ENCODE peak calls at places on chromosomes 7 and 10, in seven cellular contexts. T, A, K, R, V, E and N are unnamed samples.

GRCh38 chr7:143068446-143068845 is 16.3 kb downstream of the OR6V1 start:
- DNase-seq in T (no peak), A (no peak), K (no peak), R (no peak), V (no peak), E (no peak), N (no peak)

GRCh38 chr10:59960751-59961150 is 54.4 kb upstream of the CCDC6 start:
- DNase-seq in T (no peak), A (no peak), K (no peak), R (no peak), V (no peak), E (no peak), N (no peak)

GRCh38 chr7:37289347-37289746 is 159.3 kb downstream of the ELMO1 start:
- DNase-seq in T (no peak), A (no peak), K (no peak), R (no peak), V (no peak), E (no peak), N (no peak)

GRCh38 chr10:97335188-97335619 is 675 bp upstream of the FRAT2 start:
- DNase-seq in T (peak), A (no peak), K (peak), R (no peak), V (no peak), E (peak), N (no peak)

GRCh38 chr7:131068604-131069021 is 259.1 kb upstream of the MKLN1 start:
- DNase-seq in T (no peak), A (peak), K (no peak), R (no peak), V (no peak), E (no peak), N (no peak)

GRCh38 chr10:130873636-130874035 is 437.9 kb downstream of the TCERG1L start:
- DNase-seq in T (no peak), A (no peak), K (no peak), R (no peak), V (no peak), E (no peak), N (no peak)

GRCh38 chr10:119933179-119933578 is 40.6 kb downstream of the SEC23IP start:
- DNase-seq in T (no peak), A (peak), K (peak), R (no peak), V (no peak), E (no peak), N (peak)

GRCh38 chr10:120750167-120750566 is 101.0 kb upstream of the WDR11 start:
- DNase-seq in T (no peak), A (no peak), K (no peak), R (no peak), V (no peak), E (no peak), N (no peak)

GRCh38 chr7:104552102-104552501 is 223.7 kb downstream of the LHFPL3 start:
- DNase-seq in T (no peak), A (peak), K (peak), R (no peak), V (peak), E (no peak), N (peak)

GRCh38 chr10:86659161-86659691 is 4.9 kb downstream of the OPN4 start:
- DNase-seq in T (peak), A (no peak), K (peak), R (no peak), V (no peak), E (peak), N (no peak)

GRCh38 chr10:11869743-11870460 is 46.7 kb downstream of the PROSER2 start:
- DNase-seq in T (no peak), A (peak), K (peak), R (no peak), V (no peak), E (peak), N (no peak)

GRCh38 chr10:6292741-6293151 is 90.0 kb downstream of the PFKFB3 start:
- DNase-seq in T (no peak), A (no peak), K (no peak), R (no peak), V (no peak), E (no peak), N (no peak)

GRCh38 chr7:17991866-17992648 is 35.6 kb downstream of the PRPS1L1 start:
- DNase-seq in T (no peak), A (no peak), K (no peak), R (no peak), V (no peak), E (no peak), N (peak)

GRCh38 chr10:74011762-74012161 is 13.8 kb downstream of the VCL start:
- DNase-seq in T (no peak), A (peak), K (no peak), R (peak), V (no peak), E (no peak), N (no peak)

GRCh38 chr10:59580257-59580863 is 129.3 kb downstream of the SLC16A9 start:
- DNase-seq in T (no peak), A (peak), K (peak), R (peak), V (peak), E (no peak), N (no peak)

GRCh38 chr10:70974920-70975319 is 86.6 kb upstream of the PCBD1 start:
- DNase-seq in T (peak), A (no peak), K (no peak), R (no peak), V (no peak), E (no peak), N (no peak)

GRCh38 chr7:132472463-132473120 is 103.7 kb downstream of the PLXNA4 start:
- DNase-seq in T (no peak), A (peak), K (no peak), R (peak), V (no peak), E (no peak), N (no peak)

GRCh38 chr7:95686109-95686508 is 86.2 kb upstream of the DYNC1I1 start:
- DNase-seq in T (no peak), A (peak), K (no peak), R (no peak), V (peak), E (no peak), N (peak)

GRCh38 chr10:34310234-34310633 is 504.9 kb downstream of the PARD3 start:
- DNase-seq in T (no peak), A (no peak), K (no peak), R (no peak), V (no peak), E (no peak), N (no peak)

GRCh38 chr7:18961997-18962396 is 155.4 kb downstream of the TWIST1 start:
- DNase-seq in T (no peak), A (peak), K (no peak), R (no peak), V (no peak), E (no peak), N (no peak)

GRCh38 chr10:5518143-5518542 is 6.6 kb upstream of the CALML3 start:
- DNase-seq in T (no peak), A (no peak), K (no peak), R (no peak), V (no peak), E (no peak), N (no peak)

GRCh38 chr10:36354633-36355032 is 712.5 kb upstream of the FZD8 start:
- DNase-seq in T (no peak), A (no peak), K (no peak), R (no peak), V (no peak), E (no peak), N (no peak)

GRCh38 chr7:52831321-52831720 is 204.1 kb upstream of the POM121L12 start:
- DNase-seq in T (no peak), A (no peak), K (no peak), R (no peak), V (no peak), E (no peak), N (no peak)

GRCh38 chr7:108066486-108066885 is 63.5 kb upstream of the LAMB1 start:
- DNase-seq in T (no peak), A (no peak), K (no peak), R (no peak), V (no peak), E (no peak), N (no peak)

GRCh38 chr7:97015279-97015678 is 9.4 kb downstream of the DLX5 start:
- DNase-seq in T (peak), A (no peak), K (no peak), R (no peak), V (no peak), E (no peak), N (no peak)

GRCh38 chr7:155681663-155682062 is 37.2 kb downstream of the RBM33 start:
- DNase-seq in T (no peak), A (no peak), K (no peak), R (no peak), V (no peak), E (no peak), N (no peak)

GRCh38 chr7:92534572-92534971 is 6.0 kb downstream of the RBM48 start:
- DNase-seq in T (no peak), A (no peak), K (no peak), R (no peak), V (no peak), E (no peak), N (no peak)

GRCh38 chr7:134874407-134874806 is 95.0 kb downstream of the CALD1 start:
- DNase-seq in T (no peak), A (no peak), K (no peak), R (no peak), V (no peak), E (no peak), N (no peak)

GRCh38 chr7:80240265-80241025 is 105.8 kb downstream of the GNAI1 start:
- DNase-seq in T (no peak), A (peak), K (no peak), R (no peak), V (no peak), E (no peak), N (no peak)

GRCh38 chr7:48154792-48155413 is 16.4 kb upstream of the ABCA13 start:
- DNase-seq in T (no peak), A (peak), K (no peak), R (no peak), V (peak), E (no peak), N (peak)

GRCh38 chr7:157027568-157028527 is 17.4 kb upstream of the MNX1 start:
- DNase-seq in T (no peak), A (no peak), K (peak), R (no peak), V (no peak), E (no peak), N (no peak)

GRCh38 chr10:4151466-4151865 is 366.5 kb upstream of the KLF6 start:
- DNase-seq in T (no peak), A (no peak), K (peak), R (no peak), V (no peak), E (peak), N (no peak)

GRCh38 chr7:93016085-93016471 is 101.7 kb downstream of the SAMD9 start:
- DNase-seq in T (no peak), A (peak), K (no peak), R (peak), V (no peak), E (no peak), N (peak)

GRCh38 chr10:32953277-32953927 is 4.6 kb downstream of the ITGB1 start:
- DNase-seq in T (no peak), A (no peak), K (no peak), R (no peak), V (no peak), E (no peak), N (no peak)
- H3K4me3 ChIP-seq in T (no peak), A (peak), K (no peak), R (peak), V (no peak), E (no peak), N (no peak)

DNA sequence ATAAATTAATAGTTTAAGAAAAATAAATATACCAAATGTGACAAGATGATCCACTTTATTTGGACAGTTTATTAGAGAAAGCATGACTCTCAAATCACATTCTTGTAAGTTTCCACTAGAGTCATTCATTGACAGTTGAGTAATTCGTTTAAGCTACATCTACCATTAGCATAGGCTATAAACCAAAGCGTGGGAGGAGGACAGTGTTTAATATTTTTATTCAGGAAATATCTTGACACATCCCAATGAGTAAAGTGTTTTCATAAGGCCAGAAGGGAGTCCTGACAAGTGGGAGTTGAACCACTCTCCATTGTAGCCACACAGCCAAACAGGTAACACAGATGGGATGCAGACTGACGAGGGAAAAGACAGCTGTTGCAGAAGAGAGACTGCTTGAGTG is 386.5 kb upstream of the SEMA3D start:
- DNase-seq in T (no peak), A (no peak), K (no peak), R (no peak), V (no peak), E (no peak), N (no peak)
- H3K4me3 ChIP-seq in T (no peak), A (no peak), K (no peak), R (no peak), V (no peak), E (no peak), N (no peak)

DNA sequence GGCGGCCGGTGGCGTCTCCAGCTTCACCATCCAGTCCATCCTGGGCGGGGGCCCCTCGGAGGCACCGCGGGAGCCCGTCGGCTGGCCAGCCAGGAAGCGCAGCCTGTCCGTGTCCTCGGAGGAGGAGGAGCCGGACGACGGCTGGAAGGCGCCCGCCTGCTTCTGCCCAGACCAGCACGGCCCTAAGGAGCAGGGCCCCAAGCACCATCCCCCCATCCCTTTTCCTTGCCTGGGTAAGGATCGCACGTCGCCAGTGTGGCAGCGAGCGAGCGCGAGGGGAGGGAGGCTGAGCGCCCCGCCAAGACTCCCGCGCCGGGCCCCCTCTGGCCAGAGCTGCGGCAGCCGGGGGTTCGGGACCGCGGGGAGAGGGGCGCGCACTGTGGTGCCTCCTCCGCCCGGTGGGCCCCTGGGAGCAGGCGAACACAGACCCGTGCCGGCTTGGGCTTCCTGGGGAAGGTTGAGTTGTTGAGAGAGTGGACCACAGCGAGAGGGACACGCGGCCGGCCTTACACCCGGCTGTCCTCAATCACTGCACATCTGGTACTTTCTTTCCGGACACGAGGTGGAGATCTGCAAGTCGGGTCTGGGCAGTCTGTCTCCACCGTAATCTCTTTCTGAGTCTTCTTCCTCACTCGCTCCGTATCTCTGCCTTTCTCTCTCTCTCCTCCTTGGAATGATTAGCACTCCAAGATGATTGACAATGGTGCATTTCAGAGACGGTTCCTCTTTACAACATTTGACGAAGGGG is 652 bp downstream of the HMX2 start:
- DNase-seq in T (peak), A (no peak), K (peak), R (no peak), V (no peak), E (no peak), N (no peak)
- H3K4me3 ChIP-seq in T (no peak), A (no peak), K (peak), R (no peak), V (no peak), E (no peak), N (peak)

GRCh38 chr7:138338361-138338760 is 121.7 kb upstream of the TRIM24 start:
- DNase-seq in T (no peak), A (no peak), K (no peak), R (no peak), V (no peak), E (peak), N (no peak)

GRCh38 chr7:138345567-138345966 is 114.5 kb upstream of the TRIM24 start:
- DNase-seq in T (no peak), A (no peak), K (no peak), R (no peak), V (no peak), E (no peak), N (no peak)

GRCh38 chr7:138342990-138343389 is 117.1 kb upstream of the TRIM24 start:
- DNase-seq in T (no peak), A (no peak), K (no peak), R (no peak), V (no peak), E (no peak), N (no peak)
- H3K4me3 ChIP-seq in T (no peak), A (no peak), K (no peak), R (no peak), V (no peak), E (no peak), N (no peak)

GRCh38 chr7:41700044-41700471 is 2.8 kb downstream of the INHBA start:
- DNase-seq in T (no peak), A (no peak), K (no peak), R (no peak), V (no peak), E (no peak), N (no peak)
- H3K4me3 ChIP-seq in T (peak), A (peak), K (peak), R (peak), V (no peak), E (no peak), N (no peak)

GRCh38 chr7:77425151-77426051 is 9.3 kb upstream of the GSAP start:
- DNase-seq in T (no peak), A (peak), K (peak), R (no peak), V (no peak), E (no peak), N (no peak)
- H3K4me3 ChIP-seq in T (no peak), A (peak), K (no peak), R (no peak), V (peak), E (no peak), N (no peak)

DNA sequence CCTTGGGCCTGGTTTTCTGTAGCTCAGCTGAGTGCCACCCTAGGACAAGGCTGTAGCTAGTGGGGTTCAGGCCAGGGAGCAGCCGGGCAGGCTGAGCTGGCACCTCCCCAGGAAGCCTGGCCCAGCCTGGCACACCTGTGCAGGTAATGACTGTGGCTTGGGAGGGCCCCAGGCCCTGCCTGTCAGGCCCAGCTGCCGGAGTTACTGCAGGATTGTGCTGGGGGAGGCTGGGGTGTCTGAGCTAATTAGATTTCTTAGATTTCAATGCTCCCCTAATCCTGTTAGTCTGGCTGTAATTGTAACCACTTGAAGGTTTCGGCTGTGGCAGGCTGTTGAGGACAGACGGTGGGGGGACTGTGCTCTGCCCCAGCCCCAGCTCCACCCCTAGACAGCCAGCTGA is 6.0 kb downstream of the ZMIZ1 start:
- DNase-seq in T (no peak), A (no peak), K (no peak), R (no peak), V (no peak), E (no peak), N (no peak)
- H3K4me3 ChIP-seq in T (no peak), A (no peak), K (no peak), R (no peak), V (no peak), E (no peak), N (no peak)

GRCh38 chr7:139695616-139696015 is 82.2 kb downstream of the HIPK2 start:
- DNase-seq in T (no peak), A (no peak), K (no peak), R (no peak), V (no peak), E (no peak), N (no peak)
- H3K4me3 ChIP-seq in T (no peak), A (no peak), K (no peak), R (no peak), V (no peak), E (no peak), N (no peak)

GRCh38 chr7:141074162-141074989 is 512 bp downstream of the TMEM178B start:
- DNase-seq in T (peak), A (peak), K (peak), R (no peak), V (peak), E (no peak), N (no peak)

GRCh38 chr7:141073173-141073640 is 657 bp upstream of the TMEM178B start:
- DNase-seq in T (peak), A (peak), K (peak), R (no peak), V (peak), E (peak), N (no peak)

GRCh38 chr7:141076377-141076776 is 2.5 kb downstream of the TMEM178B start:
- DNase-seq in T (no peak), A (no peak), K (peak), R (no peak), V (no peak), E (no peak), N (no peak)

GRCh38 chr7:141073641-141074161 is at the start of gene TMEM178B:
- DNase-seq in T (peak), A (no peak), K (peak), R (no peak), V (peak), E (no peak), N (no peak)

GRCh38 chr7:141074997-141075396 is 1.1 kb downstream of the TMEM178B start:
- DNase-seq in T (no peak), A (no peak), K (no peak), R (no peak), V (peak), E (no peak), N (no peak)
- H3K4me3 ChIP-seq in T (peak), A (no peak), K (peak), R (no peak), V (peak), E (no peak), N (no peak)

DNA sequence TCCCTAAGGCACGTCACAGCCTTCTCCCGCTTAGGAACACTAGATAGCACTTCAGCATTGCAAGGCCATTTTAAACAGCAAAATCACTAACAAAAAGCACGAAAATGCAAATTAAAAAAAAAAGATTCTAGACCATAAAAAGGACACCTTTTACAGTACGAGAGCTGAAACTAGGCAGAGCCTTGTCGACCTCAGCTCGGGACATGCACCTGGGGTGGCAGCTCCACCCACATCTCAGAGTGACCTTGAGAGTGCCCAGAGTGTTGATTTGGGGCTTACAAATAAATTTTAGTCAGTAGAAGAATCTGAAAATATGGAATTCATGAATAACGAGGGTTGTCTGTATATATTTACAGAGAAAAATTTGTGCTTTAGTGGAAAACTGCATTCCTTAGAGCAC is 1.1 kb downstream of the MRPS24 start:
- DNase-seq in T (no peak), A (no peak), K (no peak), R (no peak), V (peak), E (no peak), N (no peak)
- H3K4me3 ChIP-seq in T (peak), A (peak), K (peak), R (peak), V (peak), E (peak), N (peak)